ENCODE peak calls at places on chromosomes 1 and 21, in seven cellular contexts. N, B, F, M, Z, R and C are unnamed samples.

GRCh38 chr1:183484254-183484653 is 12.0 kb downstream of the SMG7 start:
- DNase-seq in N (no peak), M (no peak), B (no peak), F (no peak), Z (no peak), R (no peak), C (no peak)

GRCh38 chr1:189659731-189660130 is 817.9 kb downstream of the BRINP3 start:
- DNase-seq in F (no peak), Z (no peak), B (no peak), M (no peak), R (no peak), N (no peak), C (no peak)

GRCh38 chr21:28174006-28174405 is 818.7 kb downstream of the LTN1 start:
- DNase-seq in Z (no peak), N (no peak), R (no peak), M (no peak), F (no peak), B (no peak), C (no peak)

GRCh38 chr1:235632538-235633219 is 16.9 kb downstream of the GNG4 start:
- DNase-seq in R (no peak), Z (no peak), F (no peak), N (no peak), M (no peak), B (no peak), C (no peak)

GRCh38 chr1:81832573-81832972 is 31.8 kb downstream of the ADGRL2 start:
- DNase-seq in B (no peak), N (peak), M (no peak), F (no peak), R (no peak), Z (no peak), C (no peak)

GRCh38 chr1:85681087-85681486 is 27.1 kb downstream of the ZNHIT6 start:
- DNase-seq in R (no peak), M (no peak), N (no peak), F (no peak), B (no peak), Z (peak), C (no peak)

GRCh38 chr1:173451981-173452380 is 25.2 kb upstream of the PRDX6 start:
- DNase-seq in N (peak), Z (no peak), B (no peak), R (no peak), M (no peak), F (no peak), C (no peak)

GRCh38 chr1:212728606-212729005 is 29.0 kb upstream of the BATF3 start:
- DNase-seq in M (no peak), B (no peak), N (no peak), F (no peak), Z (no peak), R (no peak), C (no peak)

GRCh38 chr1:175911138-175911537 is 167.7 kb upstream of the TNR start:
- DNase-seq in N (no peak), Z (no peak), F (no peak), B (no peak), R (no peak), M (no peak), C (peak)

GRCh38 chr21:33367309-33367973 is 35.8 kb upstream of the IFNGR2 start:
- DNase-seq in Z (no peak), N (no peak), F (no peak), M (no peak), B (no peak), R (no peak), C (peak)

GRCh38 chr21:37636152-37636860 is 269.7 kb downstream of the DYRK1A start:
- DNase-seq in B (no peak), N (no peak), Z (peak), R (no peak), M (no peak), F (no peak), C (no peak)

GRCh38 chr1:151346082-151346768 is 827 bp downstream of the RFX5 start:
- DNase-seq in Z (no peak), F (no peak), B (no peak), M (no peak), R (no peak), N (no peak), C (no peak)